ENCODE peak calls at places on chromosomes 16 and 17, in six cellular contexts. C, G, K, Y, Q and H are unnamed samples.

GRCh38 chr17:62627904-62628603 is 584 bp downstream of the MRC2 start:
- DNase-seq in C (peak; percentile 74), G (no peak), Q (no peak), Y (no peak), K (peak; percentile 39), H (no peak)

GRCh38 chr16:48963901-48964615 is 317.6 kb downstream of the CBLN1 start:
- DNase-seq in G (no peak), Q (peak; percentile 87), C (peak; percentile 93), K (no peak), Y (peak; percentile 61), H (no peak)

GRCh38 chr17:7439462-7440112 is at the start of gene FGF11:
- DNase-seq in C (no peak), Y (no peak), Q (no peak), G (no peak), K (no peak), H (no peak)

GRCh38 chr17:17876959-17877547 is 40.3 kb upstream of the SREBF1 start:
- DNase-seq in K (peak; percentile 23), G (no peak), C (peak; percentile 24), Q (no peak), Y (no peak), H (peak; percentile 16)

GRCh38 chr17:44672479-44673093 is 16.3 kb downstream of the MEIOC start:
- DNase-seq in G (no peak), K (no peak), Q (no peak), C (peak; percentile 34), Y (no peak), H (no peak)

GRCh38 chr17:13106171-13106570 is 88.3 kb upstream of the ELAC2 start:
- DNase-seq in G (no peak), Q (no peak), Y (no peak), K (no peak), C (no peak), H (no peak)

GRCh38 chr16:4384497-4384896 is 12.8 kb downstream of the VASN start:
- DNase-seq in Y (no peak), K (no peak), Q (no peak), G (no peak), C (peak; percentile 43), H (no peak)

GRCh38 chr16:84692451-84692850 is 7.3 kb upstream of the USP10 start:
- DNase-seq in Y (no peak), C (no peak), G (no peak), K (no peak), Q (no peak), H (no peak)

GRCh38 chr17:71085238-71086033 is 916.1 kb downstream of the KCNJ2 start:
- DNase-seq in K (peak; percentile 22), G (no peak), Y (no peak), C (no peak), Q (no peak), H (no peak)

GRCh38 chr17:51147641-51148040 is 5.7 kb upstream of the NME1 start:
- DNase-seq in Y (no peak), C (peak; percentile 56), G (no peak), Q (no peak), K (no peak), H (no peak)

GRCh38 chr17:16288860-16289571 is 64.3 kb downstream of the CENPV start:
- DNase-seq in C (peak; percentile 53), Y (no peak), Q (no peak), G (no peak), K (no peak), H (no peak)

GRCh38 chr17:16298140-16298662 is 55.1 kb downstream of the CENPV start:
- DNase-seq in Q (no peak), Y (no peak), K (peak; percentile 56), C (no peak), G (no peak), H (no peak)

GRCh38 chr17:16293918-16294317 is 59.4 kb downstream of the CENPV start:
- DNase-seq in K (peak; percentile 80), Y (no peak), C (no peak), Q (no peak), G (no peak), H (no peak)

GRCh38 chr17:16297367-16298139 is 55.7 kb downstream of the CENPV start:
- DNase-seq in C (no peak), Q (no peak), Y (no peak), G (no peak), K (peak; percentile 68), H (no peak)

DNA sequence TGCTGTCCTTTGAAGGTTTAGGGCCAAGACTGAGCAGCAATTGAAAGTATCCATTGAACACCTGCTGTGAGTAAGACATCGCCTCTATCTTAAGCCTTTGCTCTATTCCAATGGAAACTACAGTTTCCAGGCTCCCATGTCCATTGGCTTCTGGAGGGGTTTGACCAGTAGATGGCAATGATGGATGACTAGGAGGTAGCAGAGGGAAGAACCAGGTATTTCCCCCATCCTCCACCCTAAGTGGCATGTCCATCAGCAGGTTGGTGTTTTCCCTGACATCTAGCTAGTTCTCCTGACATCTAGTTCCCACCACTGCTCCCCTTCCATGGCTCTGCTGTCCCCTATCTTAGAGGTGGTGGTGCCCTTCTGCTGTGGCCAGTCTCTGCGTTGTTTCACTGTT is 58.7 kb downstream of the CENPV start:
- DNase-seq in C (no peak), G (no peak), K (no peak), Y (no peak), Q (no peak), H (no peak)
- TF ChIP-seq CTCF in C (no peak), G (no peak), K (no peak), Y (no peak), Q (no peak), H (no peak)

DNA sequence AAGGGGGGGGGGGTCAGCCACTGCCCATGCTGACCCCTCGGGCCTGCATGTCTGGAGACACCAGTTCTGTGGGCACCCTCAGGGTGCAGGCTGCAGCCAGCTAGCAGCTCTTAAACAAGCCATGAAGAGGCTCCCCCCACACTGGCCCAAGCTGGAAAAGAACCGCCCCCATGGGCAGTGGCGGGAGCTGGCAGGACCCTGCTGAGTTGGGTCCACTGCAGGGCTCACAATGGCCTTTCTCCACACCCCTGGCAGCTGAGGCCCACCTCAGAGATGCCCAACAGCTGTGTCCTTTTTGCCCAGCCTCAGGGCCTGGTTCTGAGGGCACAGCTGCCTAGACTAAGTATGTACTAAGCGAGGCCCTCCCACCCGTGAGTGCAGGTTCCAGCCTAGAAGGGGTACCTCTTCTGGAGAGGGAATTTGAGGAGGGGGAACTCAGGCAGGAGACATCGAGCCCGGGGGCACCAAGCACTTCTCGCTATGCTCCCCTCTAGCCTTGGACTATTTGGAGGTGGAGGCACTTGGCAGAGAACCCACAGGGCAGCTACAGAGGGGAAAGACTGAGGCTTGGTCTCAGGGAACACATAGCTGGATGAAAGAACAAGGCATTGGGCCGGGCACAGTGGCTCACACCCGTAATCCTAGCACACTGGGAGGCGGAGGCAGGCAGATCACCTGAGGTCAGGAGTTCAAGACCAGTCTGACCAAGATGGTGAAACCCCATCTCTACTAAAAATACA is 3.2 kb downstream of the THRA start:
- DNase-seq in Y (no peak), K (no peak), C (no peak), G (no peak), Q (no peak), H (no peak)
- H3K4me1 ChIP-seq in Y (peaks cover 54% of the 10 kb centered on the region), K (peaks cover 39% of the 10 kb centered on the region), C (peaks cover 48% of the 10 kb centered on the region), G (peaks cover 76% of the 10 kb centered on the region), Q (peaks cover 57% of the 10 kb centered on the region), H (peaks cover 74% of the 10 kb centered on the region)

DNA sequence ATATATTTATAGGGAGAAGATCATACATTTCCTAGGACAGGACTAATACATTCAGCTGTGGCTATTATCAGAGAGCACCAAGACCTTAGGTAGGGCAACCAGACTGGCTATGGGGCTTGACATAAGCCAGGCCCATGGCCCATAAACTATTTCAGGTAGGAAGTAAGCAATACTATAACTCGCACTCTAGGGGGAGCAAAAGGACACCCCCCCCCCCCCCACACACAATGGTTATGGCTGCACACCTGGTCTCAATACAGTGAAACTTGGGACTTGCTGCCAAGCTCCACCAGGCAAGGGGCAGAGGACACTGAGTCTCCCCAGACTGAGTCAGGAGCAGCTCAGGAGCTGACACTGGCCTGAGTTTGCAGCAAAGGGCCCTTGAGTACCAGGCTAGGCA is 348.9 kb upstream of the ASIC2 start:
- DNase-seq in Q (no peak), K (no peak), C (no peak), Y (no peak), G (no peak), H (no peak)
- TF ChIP-seq CTCF in Q (no peak), K (no peak), C (no peak), Y (no peak), G (no peak), H (no peak)

GRCh38 chr17:72406501-72406900 is 285.7 kb downstream of the SOX9 start:
- DNase-seq in Q (no peak), Y (no peak), C (no peak), G (no peak), K (peak; percentile 16), H (no peak)
- H3K4me1 ChIP-seq in Q (peaks cover 33% of the 10 kb centered on the region), Y (peaks cover 56% of the 10 kb centered on the region), C (peaks cover 28% of the 10 kb centered on the region), G (peaks cover 3% of the 10 kb centered on the region), K (peaks cover 5% of the 10 kb centered on the region), H (peaks cover 7% of the 10 kb centered on the region)

GRCh38 chr17:8965394-8966168 is at the start of gene PIK3R5:
- DNase-seq in C (no peak), K (peak; percentile 78), G (no peak), Y (no peak), Q (no peak), H (no peak)
- TF ChIP-seq CTCF in C (no peak), K (no peak), G (no peak), Y (no peak), Q (no peak), H (no peak)

GRCh38 chr16:70703835-70704381 is 18.1 kb upstream of the MTSS2 start:
- DNase-seq in Y (no peak), K (no peak), G (no peak), C (no peak), Q (no peak), H (no peak)

GRCh38 chr16:70703041-70703834 is 17.4 kb upstream of the MTSS2 start:
- DNase-seq in Q (no peak), C (peak; percentile 94), Y (no peak), K (no peak), G (no peak), H (peak; percentile 58)

GRCh38 chr16:70704586-70704985 is 18.7 kb upstream of the MTSS2 start:
- DNase-seq in G (no peak), Y (no peak), C (no peak), Q (no peak), K (no peak), H (no peak)

GRCh38 chr16:70706948-70707465 is 21.2 kb upstream of the MTSS2 start:
- DNase-seq in Y (no peak), G (no peak), C (peak; percentile 91), Q (peak; percentile 92), K (no peak), H (no peak)

DNA sequence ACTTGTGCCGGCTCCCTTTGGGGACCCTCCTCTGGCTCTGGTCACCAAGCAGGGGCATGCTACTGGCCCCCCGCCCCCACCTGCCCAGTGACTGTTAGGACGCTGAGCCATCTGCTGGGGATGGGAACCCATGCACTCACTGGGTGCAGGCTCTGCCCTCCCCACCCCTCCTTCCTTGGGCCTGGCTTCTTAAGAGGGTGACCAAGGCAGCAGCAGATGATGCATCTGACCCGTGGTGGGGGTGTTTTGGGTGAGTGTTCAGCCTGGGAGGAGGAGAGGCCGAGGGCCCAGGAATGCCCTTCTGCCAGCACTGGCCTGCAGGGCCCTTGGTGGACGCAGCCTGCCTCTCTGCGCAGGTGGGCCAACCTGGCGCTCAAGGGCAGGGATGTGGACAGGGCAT is 19.2 kb upstream of the MTSS2 start:
- DNase-seq in G (no peak), Q (no peak), Y (no peak), C (peak; percentile 47), K (no peak), H (no peak)
- H3K4me1 ChIP-seq in G (peaks cover 58% of the 10 kb centered on the region), Q (peaks cover 53% of the 10 kb centered on the region), Y (peaks cover 14% of the 10 kb centered on the region), C (peaks cover 65% of the 10 kb centered on the region), K (no peaks in the 10 kb centered on the region), H (peaks cover 79% of the 10 kb centered on the region)